ENCODE peak calls at places on chromosomes 6 and 20, in six cellular contexts. N is mucosa of gallbladder; G is stimulated activated CD4-positive, alpha-beta T cell treated with anti-CD3 and anti-CD28 coated beads, Interleukin-1b, Interleukin-23, amount 100 ng/mL, for 1 hour; T is HFFc6; S is fibroblast of lung; E is keratinocyte. R is an unnamed sample.
A peak's percentile ranks its signal among the peaks of the same experiment; 100 is the strongest.

GRCh38 chr6:38262609-38263008 is 377.1 kb downstream of the BTBD9 start:
- DNase-seq in S (peak; percentile 39), G (no peak), E (no peak), N (no peak), T (peak; percentile 85), R (no peak)

GRCh38 chr20:59958626-59959025 is 403 bp downstream of the CDH26 start:
- DNase-seq in E (no peak), T (no peak), N (no peak), S (no peak), G (no peak), R (no peak)

GRCh38 chr6:15904651-15905376 is 224.1 kb upstream of the MYLIP start:
- DNase-seq in S (no peak), E (no peak), N (no peak), T (no peak), G (no peak), R (no peak)

GRCh38 chr6:7073810-7074525 is 33.8 kb upstream of the RREB1 start:
- DNase-seq in E (no peak), S (no peak), T (no peak), G (no peak), N (peak; percentile 56), R (no peak)

GRCh38 chr20:53194310-53194709 is 222.2 kb downstream of the TSHZ2 start:
- DNase-seq in G (no peak), S (no peak), T (no peak), N (no peak), E (no peak), R (no peak)

GRCh38 chr20:32727663-32728062 is 15.6 kb downstream of the COMMD7 start:
- DNase-seq in E (no peak), G (no peak), S (peak; percentile 76), N (no peak), T (peak; percentile 82), R (no peak)

GRCh38 chr20:37131486-37131885 is 35.7 kb upstream of the RBL1 start:
- DNase-seq in T (no peak), S (no peak), N (no peak), G (no peak), E (no peak), R (no peak)

GRCh38 chr6:170209354-170210025 is 81.4 kb downstream of the DLL1 start:
- DNase-seq in E (no peak), T (no peak), N (peak; percentile 5), S (no peak), G (no peak), R (no peak)

GRCh38 chr6:128821116-128821515 is 61.8 kb upstream of the LAMA2 start:
- DNase-seq in T (no peak), G (no peak), S (no peak), N (no peak), E (no peak), R (no peak)

GRCh38 chr20:20463933-20464374 is 96.0 kb downstream of the INSM1 start:
- DNase-seq in E (no peak), N (no peak), S (no peak), G (no peak), T (no peak), R (no peak)

GRCh38 chr6:111096246-111096645 is 8.9 kb downstream of the SLC16A10 start:
- DNase-seq in N (peak; percentile 45), E (peak; percentile 40), G (no peak), T (no peak), S (no peak), R (no peak)

GRCh38 chr6:17446713-17447112 is 53.3 kb downstream of the CAP2 start:
- DNase-seq in G (no peak), N (no peak), E (no peak), S (no peak), T (no peak), R (no peak)

GRCh38 chr20:23661002-23661429 is 23.3 kb upstream of the CST3 start:
- DNase-seq in S (no peak), N (no peak), T (no peak), E (no peak), G (no peak), R (no peak)

GRCh38 chr6:53095716-53096115 is 30.5 kb downstream of the FBXO9 start:
- DNase-seq in G (no peak), S (no peak), N (no peak), E (no peak), T (peak; percentile 46), R (no peak)

GRCh38 chr20:10316582-10316981 is 98.0 kb downstream of the SNAP25 start:
- DNase-seq in N (no peak), S (peak; percentile 28), T (no peak), E (no peak), G (no peak), R (no peak)

GRCh38 chr6:2134559-2134958 is 110.8 kb downstream of the GMDS start:
- DNase-seq in S (no peak), N (no peak), T (no peak), E (no peak), G (no peak), R (no peak)

GRCh38 chr6:31293343-31293742 is 21.5 kb upstream of the HLA-C start:
- DNase-seq in T (peak; percentile 16), S (peak; percentile 40), N (no peak), E (no peak), G (no peak), R (no peak)

GRCh38 chr6:28659250-28659566 is 133.5 kb downstream of the GPX5 start:
- DNase-seq in N (no peak), E (no peak), G (no peak), S (no peak), T (no peak), R (no peak)

GRCh38 chr6:106516629-106517028 is 112.7 kb downstream of the RTN4IP1 start:
- DNase-seq in T (no peak), S (no peak), N (no peak), G (no peak), E (no peak), R (no peak)

GRCh38 chr6:134240664-134241431 is 77.1 kb downstream of the SGK1 start:
- DNase-seq in S (no peak), E (peak; percentile 80), G (peak; percentile 45), N (peak; percentile 64), T (no peak), R (no peak)

GRCh38 chr6:107045733-107046312 is 17.8 kb downstream of the MTRES1 start:
- DNase-seq in T (no peak), S (no peak), G (no peak), N (no peak), E (no peak), R (no peak)

GRCh38 chr20:36407196-36407733 is 101.1 kb downstream of the DLGAP4 start:
- DNase-seq in S (no peak), N (no peak), G (no peak), E (peak; percentile 45), T (peak; percentile 17), R (no peak)

GRCh38 chr6:129774697-129775447 is 64.9 kb upstream of the ARHGAP18 start:
- DNase-seq in S (peak; percentile 85), E (peak; percentile 52), G (no peak), N (peak; percentile 70), T (peak; percentile 75), R (peak; percentile 51)

GRCh38 chr6:130482645-130483390 is 117.0 kb downstream of the TMEM200A start:
- DNase-seq in E (peak; percentile 33), S (peak; percentile 70), N (no peak), G (no peak), T (peak; percentile 66), R (no peak)

GRCh38 chr20:13325033-13325432 is 104.0 kb downstream of the ISM1 start:
- DNase-seq in G (no peak), N (no peak), E (no peak), T (peak; percentile 6), S (peak; percentile 27), R (no peak)

GRCh38 chr6:148874698-148875293 is 128.0 kb downstream of the UST start:
- DNase-seq in T (no peak), S (no peak), G (no peak), N (peak; percentile 17), E (no peak), R (no peak)

GRCh38 chr6:143784316-143784715 is 58.8 kb upstream of the LTV1 start:
- DNase-seq in N (no peak), E (no peak), T (no peak), G (no peak), S (no peak), R (no peak)

R was measured in glomerular endothelial cell.